ENCODE peak calls at places on chromosomes 13 and 19, in ten cellular contexts. G is heart right ventricle; O is CD4-positive, CD25-positive, alpha-beta regulatory T cell; S is Right ventricle myocardium superior; J is effector memory CD8-positive, alpha-beta T cell; H is T-cell; Q is activated CD8-positive, alpha-beta memory T cell treated with anti-CD3 and anti-CD28 coated beads, Interleukin-2, amount 10 ng/mL, durations not matched to agents 7 days and 5 days; C is activated T-cell treated with anti-CD3 and anti-CD28 coated beads, Interleukin-2, amount 50 U/mL, for 4 hours; K is naive thymus-derived CD8-positive, alpha-beta T cell; F is activated CD8-positive, alpha-beta T cell treated with anti-CD3 and anti-CD28 coated beads, Interleukin-2, amount 10 ng/mL, durations not matched to agents 7 days and 5 days. W is an unnamed sample.
A peak's percentile ranks its signal among the peaks of the same experiment; 100 is the strongest.

GRCh38 chr19:35248310-35249145 is at the start of gene LSR:
- ATAC-seq in G (peak; percentile 83), O (peak; percentile 89), S (peak; percentile 81), J (peak; percentile 88), H (peak; percentile 87), Q (peak; percentile 93), C (peak; percentile 87), K (peak; percentile 90), F (peak; percentile 92), W (no peak)

GRCh38 chr19:4284176-4284958 is 5.3 kb downstream of the SHD start:
- ATAC-seq in G (no peak), O (no peak), S (no peak), J (no peak), H (no peak), Q (no peak), C (no peak), K (no peak), F (no peak), W (peak; percentile 73)

GRCh38 chr13:96491103-96491502 is 401.2 kb downstream of the HS6ST3 start:
- ATAC-seq in G (no peak), O (no peak), S (no peak), J (no peak), H (no peak), Q (no peak), C (no peak), K (no peak), F (no peak), W (no peak)

GRCh38 chr13:73075546-73075945 is 16.7 kb downstream of the KLF5 start:
- ATAC-seq in G (no peak), O (no peak), S (no peak), J (no peak), H (no peak), Q (no peak), C (no peak), K (no peak), F (no peak), W (no peak)

GRCh38 chr13:30665638-30666037 is 47.9 kb downstream of the USPL1 start:
- ATAC-seq in G (no peak), O (no peak), S (no peak), J (no peak), H (peak; percentile 53), Q (no peak), C (no peak), K (no peak), F (no peak), W (no peak)

GRCh38 chr19:50890422-50891252 is 17.4 kb downstream of the KLK2 start:
- ATAC-seq in G (no peak), O (no peak), S (no peak), J (no peak), H (no peak), Q (no peak), C (no peak), K (no peak), F (no peak), W (no peak)

GRCh38 chr13:31882794-31883193 is 143.5 kb downstream of the RXFP2 start:
- ATAC-seq in G (no peak), O (no peak), S (no peak), J (no peak), H (no peak), Q (no peak), C (no peak), K (no peak), F (no peak), W (no peak)

GRCh38 chr19:48418317-48419064 is 25.0 kb downstream of the GRIN2D start:
- ATAC-seq in G (no peak), O (no peak), S (no peak), J (peak; percentile 7), H (no peak), Q (peak; percentile 17), C (no peak), K (no peak), F (no peak), W (peak; percentile 35)

GRCh38 chr13:24124789-24125476 is 35.6 kb upstream of the SPATA13 start:
- ATAC-seq in G (peak; percentile 55), O (peak; percentile 28), S (no peak), J (no peak), H (no peak), Q (no peak), C (no peak), K (no peak), F (no peak), W (no peak)

GRCh38 chr19:13579388-13580060 is 73.2 kb upstream of the CACNA1A start:
- ATAC-seq in G (no peak), O (no peak), S (no peak), J (no peak), H (no peak), Q (no peak), C (no peak), K (no peak), F (no peak), W (no peak)

GRCh38 chr13:44680746-44681355 is 104.7 kb upstream of the TSC22D1 start:
- ATAC-seq in G (no peak), O (no peak), S (no peak), J (no peak), H (no peak), Q (no peak), C (no peak), K (no peak), F (no peak), W (no peak)

GRCh38 chr13:48761256-48761655 is 107.5 kb downstream of the CYSLTR2 start:
- ATAC-seq in G (no peak), O (no peak), S (no peak), J (no peak), H (no peak), Q (no peak), C (no peak), K (no peak), F (no peak), W (no peak)

GRCh38 chr19:41868120-41868988 is 8.3 kb downstream of the RPS19 start:
- ATAC-seq in G (no peak), O (no peak), S (no peak), J (no peak), H (no peak), Q (no peak), C (no peak), K (no peak), F (no peak), W (no peak)

GRCh38 chr19:10086904-10087256 is 763 bp downstream of the SHFL start:
- ATAC-seq in G (peak; percentile 28), O (no peak), S (peak; percentile 10), J (no peak), H (no peak), Q (peak; percentile 31), C (peak; percentile 10), K (peak; percentile 17), F (peak; percentile 21), W (no peak)

GRCh38 chr19:33389574-33390119 is 16.1 kb downstream of the CEBPG start:
- ATAC-seq in G (peak; percentile 29), O (no peak), S (no peak), J (no peak), H (no peak), Q (no peak), C (no peak), K (no peak), F (no peak), W (no peak)

GRCh38 chr19:55014714-55015113 is 23.4 kb downstream of the GP6 start:
- ATAC-seq in G (peak; percentile 84), O (peak; percentile 37), S (peak; percentile 20), J (peak; percentile 90), H (peak; percentile 72), Q (peak; percentile 63), C (no peak), K (peak; percentile 35), F (peak; percentile 83), W (peak; percentile 89)

GRCh38 chr13:21517576-21517975 is 58.5 kb upstream of the ZDHHC20 start:
- ATAC-seq in G (no peak), O (no peak), S (no peak), J (no peak), H (no peak), Q (no peak), C (no peak), K (no peak), F (no peak), W (no peak)

GRCh38 chr13:93118081-93118615 is 108.5 kb upstream of the GPC6 start:
- ATAC-seq in G (no peak), O (no peak), S (no peak), J (no peak), H (no peak), Q (no peak), C (no peak), K (no peak), F (no peak), W (no peak)

GRCh38 chr19:40578442-40578908 is 1.8 kb downstream of the SHKBP1 start:
- ATAC-seq in G (peak; percentile 17), O (no peak), S (no peak), J (no peak), H (no peak), Q (no peak), C (no peak), K (no peak), F (no peak), W (peak; percentile 15)

GRCh38 chr13:31056650-31057275 is 104.9 kb downstream of the HSPH1 start:
- ATAC-seq in G (no peak), O (no peak), S (no peak), J (no peak), H (no peak), Q (peak; percentile 70), C (no peak), K (no peak), F (peak; percentile 76), W (peak; percentile 48)

GRCh38 chr19:10769533-10770491 is 51.9 kb downstream of the DNM2 start:
- ATAC-seq in G (peak; percentile 87), O (no peak), S (peak; percentile 79), J (peak; percentile 49), H (peak; percentile 70), Q (no peak), C (no peak), K (peak; percentile 35), F (peak; percentile 36), W (peak; percentile 48)

GRCh38 chr19:756232-756631 is 5.3 kb downstream of the MISP start:
- ATAC-seq in G (no peak), O (no peak), S (no peak), J (no peak), H (no peak), Q (peak; percentile 33), C (peak; percentile 84), K (peak; percentile 43), F (peak; percentile 49), W (peak; percentile 19)

GRCh38 chr13:34657716-34658115 is 284.4 kb upstream of the NBEA start:
- ATAC-seq in G (no peak), O (no peak), S (no peak), J (no peak), H (no peak), Q (no peak), C (no peak), K (no peak), F (no peak), W (peak; percentile 36)

GRCh38 chr13:82993417-82993816 is 888.9 kb downstream of the SLITRK1 start:
- ATAC-seq in G (no peak), O (no peak), S (no peak), J (no peak), H (no peak), Q (no peak), C (no peak), K (no peak), F (no peak), W (no peak)

GRCh38 chr19:4713384-4713951 is 10.2 kb downstream of the DPP9 start:
- ATAC-seq in G (peak; percentile 89), O (no peak), S (peak; percentile 56), J (no peak), H (no peak), Q (no peak), C (no peak), K (no peak), F (no peak), W (peak; percentile 92)

GRCh38 chr13:97499181-97499580 is 65.2 kb downstream of the RAP2A start:
- ATAC-seq in G (no peak), O (no peak), S (no peak), J (no peak), H (no peak), Q (no peak), C (no peak), K (no peak), F (no peak), W (no peak)

GRCh38 chr13:101489635-101490034 is 37.2 kb downstream of the ITGBL1 start:
- ATAC-seq in G (no peak), O (no peak), S (no peak), J (no peak), H (no peak), Q (no peak), C (no peak), K (no peak), F (no peak), W (peak; percentile 81)

GRCh38 chr19:51786651-51787494 is 8.1 kb upstream of the FPR3 start:
- ATAC-seq in G (peak; percentile 41), O (no peak), S (peak; percentile 40), J (no peak), H (no peak), Q (no peak), C (no peak), K (no peak), F (no peak), W (no peak)